ENCODE peak calls at places on chromosomes 13 and 19, in seven cellular contexts. One of them, this sample, is unnamed.

GRCh38 chr13:113836917-113837553 is 26.8 kb downstream of the GAS6 start:
- DNase-seq in kidney glomerular epithelial cell: no peak
- DNase-seq in activated effector memory CD4-positive, alpha-beta T cell treated with Interleukin-2 at 50 U/mL for 16 hours: no peak
- DNase-seq in T-helper 1 cell: no peak
- DNase-seq in activated naive CD8-positive, alpha-beta T cell treated with anti-CD3 and anti-CD28 coated beads, Interleukin-2, amount 50 U/mL, for 24 hours: no peak
- DNase-seq in sciatic nerve: no peak
- DNase-seq in frontal cortex: peak; percentile 36
- DNase-seq in this sample: peak; percentile 73

GRCh38 chr19:6035026-6035425 is 57.1 kb upstream of the RANBP3 start:
- DNase-seq in activated effector memory CD4-positive, alpha-beta T cell treated with Interleukin-2 at 50 U/mL for 16 hours: no peak
- DNase-seq in activated naive CD8-positive, alpha-beta T cell treated with anti-CD3 and anti-CD28 coated beads, Interleukin-2, amount 50 U/mL, for 24 hours: no peak
- DNase-seq in T-helper 1 cell: no peak
- DNase-seq in sciatic nerve: peak; percentile 50
- DNase-seq in frontal cortex: no peak
- DNase-seq in kidney glomerular epithelial cell: no peak
- DNase-seq in this sample: no peak

GRCh38 chr13:23969672-23970071 is 72.4 kb upstream of the C1QTNF9B start:
- DNase-seq in sciatic nerve: no peak
- DNase-seq in activated naive CD8-positive, alpha-beta T cell treated with anti-CD3 and anti-CD28 coated beads, Interleukin-2, amount 50 U/mL, for 24 hours: no peak
- DNase-seq in frontal cortex: no peak
- DNase-seq in kidney glomerular epithelial cell: no peak
- DNase-seq in activated effector memory CD4-positive, alpha-beta T cell treated with Interleukin-2 at 50 U/mL for 16 hours: no peak
- DNase-seq in T-helper 1 cell: no peak
- DNase-seq in this sample: no peak

GRCh38 chr13:33379597-33379996 is 94.0 kb upstream of the STARD13 start:
- DNase-seq in activated naive CD8-positive, alpha-beta T cell treated with anti-CD3 and anti-CD28 coated beads, Interleukin-2, amount 50 U/mL, for 24 hours: no peak
- DNase-seq in T-helper 1 cell: no peak
- DNase-seq in kidney glomerular epithelial cell: no peak
- DNase-seq in frontal cortex: no peak
- DNase-seq in activated effector memory CD4-positive, alpha-beta T cell treated with Interleukin-2 at 50 U/mL for 16 hours: no peak
- DNase-seq in sciatic nerve: no peak
- DNase-seq in this sample: no peak

GRCh38 chr13:57748096-57748495 is 116.6 kb downstream of the PCDH17 start:
- DNase-seq in sciatic nerve: no peak
- DNase-seq in frontal cortex: no peak
- DNase-seq in activated effector memory CD4-positive, alpha-beta T cell treated with Interleukin-2 at 50 U/mL for 16 hours: no peak
- DNase-seq in kidney glomerular epithelial cell: no peak
- DNase-seq in T-helper 1 cell: no peak
- DNase-seq in activated naive CD8-positive, alpha-beta T cell treated with anti-CD3 and anti-CD28 coated beads, Interleukin-2, amount 50 U/mL, for 24 hours: no peak
- DNase-seq in this sample: no peak

GRCh38 chr19:16527971-16528521 is 14.2 kb downstream of the CHERP start:
- DNase-seq in activated naive CD8-positive, alpha-beta T cell treated with anti-CD3 and anti-CD28 coated beads, Interleukin-2, amount 50 U/mL, for 24 hours: peak; percentile 34
- DNase-seq in frontal cortex: peak; percentile 12
- DNase-seq in T-helper 1 cell: peak; percentile 39
- DNase-seq in sciatic nerve: no peak
- DNase-seq in kidney glomerular epithelial cell: no peak
- DNase-seq in activated effector memory CD4-positive, alpha-beta T cell treated with Interleukin-2 at 50 U/mL for 16 hours: peak; percentile 16
- DNase-seq in this sample: no peak

GRCh38 chr13:27200413-27201066 is 28.9 kb upstream of the USP12 start:
- DNase-seq in sciatic nerve: no peak
- DNase-seq in activated effector memory CD4-positive, alpha-beta T cell treated with Interleukin-2 at 50 U/mL for 16 hours: no peak
- DNase-seq in T-helper 1 cell: peak; percentile 8
- DNase-seq in frontal cortex: no peak
- DNase-seq in kidney glomerular epithelial cell: no peak
- DNase-seq in activated naive CD8-positive, alpha-beta T cell treated with anti-CD3 and anti-CD28 coated beads, Interleukin-2, amount 50 U/mL, for 24 hours: no peak
- DNase-seq in this sample: no peak

GRCh38 chr13:30720470-30720869 is 14.9 kb upstream of the ALOX5AP start:
- DNase-seq in sciatic nerve: no peak
- DNase-seq in activated effector memory CD4-positive, alpha-beta T cell treated with Interleukin-2 at 50 U/mL for 16 hours: no peak
- DNase-seq in activated naive CD8-positive, alpha-beta T cell treated with anti-CD3 and anti-CD28 coated beads, Interleukin-2, amount 50 U/mL, for 24 hours: no peak
- DNase-seq in kidney glomerular epithelial cell: no peak
- DNase-seq in frontal cortex: no peak
- DNase-seq in T-helper 1 cell: peak; percentile 35
- DNase-seq in this sample: no peak

GRCh38 chr19:6528544-6529121 is 2.2 kb upstream of the TNFSF9 start:
- DNase-seq in activated effector memory CD4-positive, alpha-beta T cell treated with Interleukin-2 at 50 U/mL for 16 hours: no peak
- DNase-seq in T-helper 1 cell: no peak
- DNase-seq in activated naive CD8-positive, alpha-beta T cell treated with anti-CD3 and anti-CD28 coated beads, Interleukin-2, amount 50 U/mL, for 24 hours: no peak
- DNase-seq in sciatic nerve: peak; percentile 69
- DNase-seq in frontal cortex: peak; percentile 56
- DNase-seq in kidney glomerular epithelial cell: no peak
- DNase-seq in this sample: no peak

This sample was measured in SHP77.